ENCODE peak calls at places on chromosomes 16 and 17, in four cellular contexts. U, G, E and W are unnamed samples.

GRCh38 chr17:15260376-15261062 is 4.6 kb downstream of the PMP22 start:
- DNase-seq in U (no peak), G (peak; percentile 91), E (peak; percentile 81), W (peak; percentile 94)

GRCh38 chr16:71965223-71965622 is 35.0 kb downstream of the PKD1L3 start:
- DNase-seq in U (no peak), G (no peak), E (no peak), W (no peak)

GRCh38 chr17:12070561-12070960 is 49.9 kb downstream of the MAP2K4 start:
- DNase-seq in U (no peak), G (no peak), E (no peak), W (peak; percentile 71)

GRCh38 chr16:83935858-83936255 is 17.2 kb upstream of the OSGIN1 start:
- DNase-seq in U (no peak), G (no peak), E (no peak), W (no peak)

GRCh38 chr17:79621151-79621940 is 10.5 kb upstream of the RBFOX3 start:
- DNase-seq in U (no peak), G (no peak), E (no peak), W (no peak)

GRCh38 chr16:4550587-4550986 is 5.6 kb upstream of the C16orf96 start:
- DNase-seq in U (no peak), G (no peak), E (no peak), W (peak; percentile 22)

GRCh38 chr17:11391134-11391533 is 150.1 kb downstream of the SHISA6 start:
- DNase-seq in U (no peak), G (no peak), E (no peak), W (no peak)

GRCh38 chr17:80761421-80761871 is 216.8 kb downstream of the RPTOR start:
- DNase-seq in U (peak; percentile 72), G (no peak), E (no peak), W (no peak)

GRCh38 chr16:2371421-2371820 is 30.9 kb upstream of the ABCA3 start:
- DNase-seq in U (no peak), G (no peak), E (no peak), W (no peak)

GRCh38 chr17:55110521-55110920 is 142.0 kb downstream of the STXBP4 start:
- DNase-seq in U (no peak), G (no peak), E (no peak), W (no peak)

GRCh38 chr17:50219345-50219744 is 17.9 kb upstream of the COL1A1 start:
- DNase-seq in U (no peak), G (no peak), E (no peak), W (no peak)

GRCh38 chr17:80442764-80443163 is 27.8 kb downstream of the ENDOV start:
- DNase-seq in U (no peak), G (no peak), E (no peak), W (no peak)

GRCh38 chr16:14181371-14182050 is 110.4 kb downstream of the MRTFB start:
- DNase-seq in U (no peak), G (no peak), E (no peak), W (peak; percentile 83)

GRCh38 chr16:85570735-85571562 is 42.2 kb upstream of the GSE1 start:
- DNase-seq in U (no peak), G (no peak), E (peak; percentile 98), W (no peak)

GRCh38 chr16:83312015-83312734 is 495.6 kb upstream of the HSBP1 start:
- DNase-seq in U (no peak), G (no peak), E (no peak), W (no peak)

GRCh38 chr17:1313270-1314005 is 34.0 kb downstream of the TRARG1 start:
- DNase-seq in U (no peak), G (no peak), E (no peak), W (peak; percentile 73)

GRCh38 chr17:15966879-15967248 is 21.9 kb downstream of the ADORA2B start:
- DNase-seq in U (no peak), G (no peak), E (no peak), W (no peak)

GRCh38 chr16:59170065-59170712 is 436.1 kb upstream of the GOT2 start:
- DNase-seq in U (no peak), G (no peak), E (no peak), W (no peak)

GRCh38 chr17:62179525-62180161 is 114.6 kb upstream of the MED13 start:
- DNase-seq in U (peak; percentile 88), G (no peak), E (peak; percentile 85), W (no peak)

GRCh38 chr16:84763629-84764028 is 56.2 kb upstream of the CRISPLD2 start:
- DNase-seq in U (no peak), G (no peak), E (no peak), W (no peak)

GRCh38 chr17:57874434-57875108 is 24.7 kb upstream of the MRPS23 start:
- DNase-seq in U (no peak), G (peak; percentile 79), E (no peak), W (peak; percentile 94)

GRCh38 chr17:80738406-80738805 is 193.8 kb downstream of the RPTOR start:
- DNase-seq in U (no peak), G (no peak), E (no peak), W (no peak)

GRCh38 chr16:89023621-89024511 is 46.9 kb upstream of the CBFA2T3 start:
- DNase-seq in U (no peak), G (no peak), E (no peak), W (no peak)

GRCh38 chr17:2954898-2955445 is 108.4 kb downstream of the OR1D5 start:
- DNase-seq in U (peak; percentile 94), G (no peak), E (no peak), W (peak; percentile 97)

GRCh38 chr16:77298638-77299360 is 99.6 kb downstream of the SYCE1L start:
- DNase-seq in U (no peak), G (peak; percentile 64), E (no peak), W (no peak)

GRCh38 chr17:1958134-1958881 is 66.8 kb downstream of the RTN4RL1 start:
- DNase-seq in U (no peak), G (peak; percentile 61), E (no peak), W (no peak)

GRCh38 chr17:282912-283882 is 69.4 kb downstream of the RPH3AL start:
- DNase-seq in U (no peak), G (no peak), E (no peak), W (no peak)

GRCh38 chr16:11390573-11391495 is 45.6 kb downstream of the RMI2 start:
- DNase-seq in U (no peak), G (no peak), E (no peak), W (no peak)

GRCh38 chr17:45031231-45032149 is 19.9 kb downstream of the DCAKD start:
- DNase-seq in U (no peak), G (no peak), E (peak; percentile 86), W (peak; percentile 42)
- H3K36me3 ChIP-seq in U (peaks cover 9% of the 10 kb centered on the region), G (peaks cover 53% of the 10 kb centered on the region), E (peaks cover 62% of the 10 kb centered on the region), W (peaks cover 10% of the 10 kb centered on the region)

GRCh38 chr16:12393208-12393607 is 410.5 kb downstream of the CPPED1 start:
- DNase-seq in U (no peak), G (no peak), E (no peak), W (no peak)

GRCh38 chr16:12390074-12390473 is 413.5 kb downstream of the SNX29 start:
- DNase-seq in U (no peak), G (no peak), E (no peak), W (no peak)

GRCh38 chr16:12391974-12392373 is 411.7 kb downstream of the CPPED1 start:
- DNase-seq in U (no peak), G (no peak), E (no peak), W (no peak)

GRCh38 chr16:12390644-12391043 is 413.0 kb downstream of the CPPED1 start:
- DNase-seq in U (no peak), G (no peak), E (no peak), W (no peak)

GRCh38 chr16:12392585-12393089 is 411.1 kb downstream of the CPPED1 start:
- DNase-seq in U (no peak), G (no peak), E (no peak), W (no peak)
- TF ChIP-seq CTCF in U (no peak), G (no peak), E (peak; percentile 33), W (no peak)

GRCh38 chr17:43199633-43200032 is 12.0 kb upstream of the TMEM106A start:
- DNase-seq in U (no peak), G (no peak), E (no peak), W (no peak)

GRCh38 chr17:43200127-43200526 is 11.5 kb upstream of the TMEM106A start:
- DNase-seq in U (no peak), G (no peak), E (peak; percentile 11), W (no peak)
- H3K36me3 ChIP-seq in U (peaks cover 36% of the 10 kb centered on the region), G (peaks cover 99% of the 10 kb centered on the region), E (peaks cover 58% of the 10 kb centered on the region), W (peaks cover 69% of the 10 kb centered on the region)

DNA sequence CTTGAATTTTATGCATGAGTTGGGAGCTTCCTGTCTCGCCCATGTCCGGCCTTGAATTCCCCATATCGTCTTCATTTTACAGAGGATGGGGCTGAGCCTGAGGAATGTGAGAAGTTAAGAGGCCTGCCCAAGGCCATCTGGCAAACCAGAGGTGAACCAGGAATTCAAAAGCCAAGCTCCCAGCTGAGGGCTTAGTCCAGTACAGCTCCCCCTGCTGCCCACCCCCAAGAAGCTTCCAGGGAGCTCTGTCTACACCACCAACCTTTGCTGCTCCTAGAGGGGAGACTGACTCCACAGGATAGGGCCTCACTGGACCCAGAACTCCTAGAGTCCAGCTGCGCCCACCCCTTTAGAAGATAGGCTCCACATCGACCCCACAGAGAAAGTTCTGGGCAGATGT is 20.7 kb upstream of the C16orf78 start:
- DNase-seq in U (peak; percentile 6), G (no peak), E (peak; percentile 18), W (peak; percentile 57)
- TF ChIP-seq CTCF in U (no peak), G (no peak), E (peak; percentile 47), W (peak; percentile 24)

GRCh38 chr17:67148352-67148751 is 96.6 kb downstream of the HELZ start:
- DNase-seq in U (no peak), G (no peak), E (no peak), W (no peak)
- H3K36me3 ChIP-seq in U (peaks cover 19% of the 10 kb centered on the region), G (peaks cover 67% of the 10 kb centered on the region), E (peaks cover 80% of the 10 kb centered on the region), W (peaks cover 39% of the 10 kb centered on the region)

DNA sequence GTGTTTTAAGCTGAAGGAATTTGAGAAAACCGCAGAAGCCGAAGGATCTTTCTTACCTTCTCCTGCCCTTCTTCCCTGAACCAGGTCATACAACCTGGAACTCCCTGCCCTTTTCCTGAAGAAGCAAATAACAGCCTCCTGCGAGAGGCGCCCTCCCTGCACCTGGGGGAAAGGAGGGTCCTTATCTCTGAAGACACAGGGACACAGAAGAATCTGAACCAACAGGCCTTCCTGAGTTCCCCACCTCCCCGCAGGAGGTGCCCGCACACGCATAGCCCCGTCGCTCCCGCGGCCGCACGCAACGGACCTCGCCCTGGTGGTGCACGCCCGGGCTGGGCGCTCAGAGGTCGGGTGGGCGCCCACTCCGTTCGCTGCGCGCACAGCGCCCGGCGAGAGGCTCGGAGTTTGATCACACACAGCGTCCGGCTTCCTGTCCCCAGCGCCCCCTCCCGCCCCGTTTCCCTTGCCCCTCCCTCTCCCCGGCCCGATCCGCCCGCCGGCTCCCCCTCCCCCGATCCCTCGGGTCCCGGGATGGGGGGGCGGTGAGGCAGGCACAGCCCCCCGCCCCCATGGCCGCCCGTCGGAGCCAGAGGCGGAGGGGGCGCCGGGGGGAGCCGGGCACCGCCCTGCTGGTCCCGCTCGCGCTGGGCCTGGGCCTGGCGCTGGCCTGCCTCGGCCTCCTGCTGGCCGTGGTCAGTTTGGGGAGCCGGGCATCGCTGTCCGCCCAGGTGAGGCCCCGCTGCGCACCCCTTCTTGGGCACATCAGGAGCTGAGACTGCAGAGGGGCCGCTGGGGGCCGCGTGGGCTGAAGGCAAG is at the start of gene TNFSF12:
- DNase-seq in U (no peak), G (no peak), E (peak; percentile 65), W (peak; percentile 38)
- TF ChIP-seq CTCF in U (no peak), G (no peak), E (no peak), W (peak; percentile 26)

GRCh38 chr16:53249331-53249730 is 184.9 kb upstream of the RBL2 start:
- DNase-seq in U (no peak), G (no peak), E (no peak), W (no peak)
- H3K36me3 ChIP-seq in U (peaks cover 10% of the 10 kb centered on the region), G (peaks cover 73% of the 10 kb centered on the region), E (peaks cover 78% of the 10 kb centered on the region), W (peaks cover 81% of the 10 kb centered on the region)